ENCODE peak calls at places on chromosomes 16 and 17, in seven cellular contexts. N is Peyer's patch, D is transverse colon, W is mesendoderm, R is lung, C is lower lobe of right lung, S is GM23248. U is an unnamed sample.

GRCh38 chr17:75077072-75077489 is 10.7 kb upstream of the SLC16A5 start:
- DNase-seq in N (peak; percentile 53), D (peak; percentile 72), W (no peak), R (no peak), C (no peak), S (no peak), U (no peak)

GRCh38 chr17:80097307-80097630 is 4.1 kb upstream of the GAA start:
- DNase-seq in N (no peak), D (no peak), W (no peak), R (no peak), C (no peak), S (no peak), U (no peak)

GRCh38 chr17:44552361-44552760 is 4.9 kb upstream of the FZD2 start:
- DNase-seq in N (no peak), D (peak; percentile 58), W (no peak), R (no peak), C (peak; percentile 57), S (no peak), U (no peak)

GRCh38 chr17:61574542-61575351 is 16.3 kb downstream of the NACA2 start:
- DNase-seq in N (no peak), D (no peak), W (peak; percentile 49), R (no peak), C (no peak), S (peak; percentile 66), U (no peak)

GRCh38 chr16:87806608-87807546 is 41.1 kb upstream of the KLHDC4 start:
- DNase-seq in N (peak; percentile 76), D (peak; percentile 62), W (peak; percentile 92), R (peak; percentile 62), C (peak; percentile 55), S (peak; percentile 94), U (peak; percentile 78)

GRCh38 chr17:62690168-62690897 is 62.9 kb downstream of the MRC2 start:
- DNase-seq in N (no peak), D (no peak), W (no peak), R (no peak), C (no peak), S (no peak), U (no peak)

GRCh38 chr16:68839831-68840230 is 3.5 kb upstream of the TANGO6 start:
- DNase-seq in N (peak; percentile 2), D (no peak), W (no peak), R (no peak), C (no peak), S (no peak), U (no peak)

GRCh38 chr16:5228369-5228768 is 130.8 kb upstream of the EEF2KMT start:
- DNase-seq in N (no peak), D (no peak), W (peak; percentile 64), R (no peak), C (no peak), S (no peak), U (no peak)

GRCh38 chr17:15883617-15884111 is 61.3 kb upstream of the ADORA2B start:
- DNase-seq in N (no peak), D (no peak), W (no peak), R (no peak), C (no peak), S (peak; percentile 78), U (no peak)

GRCh38 chr17:31499771-31500554 is 108.5 kb downstream of the RAB11FIP4 start:
- DNase-seq in N (no peak), D (peak; percentile 36), W (peak; percentile 55), R (no peak), C (peak; percentile 81), S (peak; percentile 63), U (no peak)

GRCh38 chr17:38572665-38573365 is 32.9 kb downstream of the SRCIN1 start:
- DNase-seq in N (no peak), D (no peak), W (peak; percentile 91), R (no peak), C (no peak), S (peak; percentile 26), U (peak; percentile 73)

GRCh38 chr17:4978720-4979119 is 8.8 kb downstream of the CAMTA2 start:
- DNase-seq in N (no peak), D (no peak), W (no peak), R (no peak), C (no peak), S (no peak), U (no peak)

GRCh38 chr16:46650224-46650623 is 29.0 kb upstream of the SHCBP1 start:
- DNase-seq in N (no peak), D (no peak), W (peak; percentile 25), R (no peak), C (no peak), S (peak; percentile 46), U (no peak)

GRCh38 chr17:1966274-1967086 is 58.7 kb downstream of the RTN4RL1 start:
- DNase-seq in N (no peak), D (no peak), W (no peak), R (no peak), C (no peak), S (no peak), U (no peak)

GRCh38 chr17:6870841-6871240 is 39.3 kb upstream of the TEKT1 start:
- DNase-seq in N (no peak), D (no peak), W (no peak), R (no peak), C (no peak), S (no peak), U (no peak)

GRCh38 chr17:34584805-34585416 is 5.5 kb downstream of the TMEM132E start:
- DNase-seq in N (no peak), D (no peak), W (peak; percentile 66), R (no peak), C (no peak), S (peak; percentile 49), U (peak; percentile 36)

GRCh38 chr17:43645450-43645764 is 16.3 kb downstream of the MEOX1 start:
- DNase-seq in N (no peak), D (no peak), W (no peak), R (no peak), C (no peak), S (no peak), U (no peak)

GRCh38 chr17:76732734-76733617 is 4.2 kb downstream of the SRSF2 start:
- DNase-seq in N (no peak), D (no peak), W (no peak), R (no peak), C (no peak), S (peak; percentile 60), U (no peak)

GRCh38 chr17:78498848-78499247 is 78.3 kb downstream of the DNAH17 start:
- DNase-seq in N (no peak), D (no peak), W (peak; percentile 22), R (no peak), C (no peak), S (no peak), U (peak; percentile 44)

GRCh38 chr17:7004398-7005253 is 7.8 kb upstream of the RNASEK start:
- DNase-seq in N (no peak), D (no peak), W (peak; percentile 82), R (no peak), C (no peak), S (peak; percentile 74), U (no peak)

GRCh38 chr17:41540921-41541625 is 13.0 kb upstream of the KRT19 start:
- DNase-seq in N (no peak), D (no peak), W (no peak), R (no peak), C (no peak), S (peak; percentile 48), U (peak; percentile 45)
- H3K4me1 ChIP-seq in N (peaks cover 17% of the 10 kb centered on the region), D (peaks cover 13% of the 10 kb centered on the region), W (peaks cover 16% of the 10 kb centered on the region), R (no peaks in the 10 kb centered on the region), C (no peaks in the 10 kb centered on the region), S (peaks cover 11% of the 10 kb centered on the region), U (no peaks in the 10 kb centered on the region)

DNA sequence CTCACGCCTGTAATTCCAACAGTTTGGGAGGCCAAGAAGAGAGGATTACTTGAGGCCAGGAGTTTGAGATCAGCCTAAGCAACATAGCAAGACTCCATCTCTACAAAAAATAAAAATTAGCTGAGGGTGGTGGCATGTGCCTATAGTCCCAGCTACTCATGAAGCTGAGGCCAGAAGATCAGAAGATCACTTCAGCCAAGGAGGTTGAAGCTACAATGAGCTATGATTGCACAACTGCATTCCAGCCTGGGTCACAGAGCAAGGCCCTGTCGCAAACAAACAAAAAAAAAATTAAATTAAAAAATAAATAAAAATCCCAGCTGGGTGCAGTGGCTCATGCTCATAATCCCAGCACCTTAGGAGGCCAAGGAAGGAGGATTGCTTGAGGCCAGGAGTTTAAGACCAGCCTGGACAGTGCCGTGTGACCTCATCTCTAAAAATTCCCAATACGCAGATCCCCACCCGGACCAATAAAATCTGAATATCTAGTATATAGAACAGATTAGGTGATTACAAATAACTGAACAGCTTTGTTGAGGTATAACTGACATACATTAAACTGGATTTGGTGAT is 18.2 kb upstream of the ATF7IP2 start:
- DNase-seq in N (no peak), D (no peak), W (no peak), R (no peak), C (no peak), S (no peak), U (no peak)
- H3K4me3 ChIP-seq in N (no peak overlapping the region), D (no peak overlapping the region), W (no peak overlapping the region), R (no peak overlapping the region), C (no peak overlapping the region), S (no peak overlapping the region), U (no peak overlapping the region)

DNA sequence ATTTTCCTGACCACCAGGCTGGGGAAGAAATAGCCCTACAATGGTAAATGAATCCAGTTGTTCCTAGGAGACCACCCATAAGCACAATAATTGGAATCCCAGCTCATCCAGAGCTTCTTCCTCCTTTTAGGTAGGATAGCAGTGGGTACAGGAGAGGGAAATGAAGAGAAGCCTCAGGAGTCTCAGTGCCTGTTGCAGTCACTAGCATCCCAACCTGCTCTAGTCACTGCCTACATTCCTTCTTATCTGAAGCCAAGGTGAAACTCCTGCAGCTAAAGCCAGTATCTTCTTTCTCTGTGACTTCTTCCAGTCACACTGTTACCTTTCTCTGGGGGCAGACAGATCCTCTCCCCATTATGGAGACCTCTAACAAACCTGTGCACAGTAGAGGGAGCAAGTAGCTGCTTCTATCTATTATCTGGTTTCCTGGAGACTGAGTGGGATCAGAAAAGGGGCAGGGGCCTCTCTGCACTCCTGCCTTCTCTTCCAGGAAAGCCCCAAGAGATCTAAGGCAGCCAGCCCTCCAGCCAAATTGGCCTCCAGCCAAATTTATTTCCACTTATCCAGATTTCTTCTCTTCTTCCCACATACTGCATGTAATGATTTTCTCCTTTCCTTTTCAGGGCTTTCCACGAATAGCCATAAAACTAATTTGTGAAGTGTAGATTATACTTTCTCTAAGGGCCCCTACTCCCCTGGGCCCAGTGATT is 85.5 kb downstream of the SSH2 start:
- DNase-seq in N (no peak), D (no peak), W (peak; percentile 72), R (no peak), C (no peak), S (peak; percentile 4), U (no peak)
- H3K27ac ChIP-seq in N (no peak overlapping the region), D (no peak overlapping the region), W (no peak overlapping the region), R (no peak overlapping the region), C (no peak overlapping the region), S (no peak overlapping the region), U (no peak overlapping the region)

GRCh38 chr17:19250421-19251141 is 13.4 kb downstream of the EPN2 start:
- DNase-seq in N (no peak), D (no peak), W (no peak), R (no peak), C (no peak), S (peak; percentile 59), U (peak; percentile 60)

GRCh38 chr17:19247423-19247822 is 10.3 kb downstream of the EPN2 start:
- DNase-seq in N (no peak), D (no peak), W (no peak), R (no peak), C (no peak), S (no peak), U (no peak)

GRCh38 chr17:19248149-19248922 is 11.2 kb downstream of the EPN2 start:
- DNase-seq in N (no peak), D (no peak), W (peak; percentile 19), R (no peak), C (no peak), S (no peak), U (no peak)

GRCh38 chr17:19248923-19249574 is 11.9 kb downstream of the EPN2 start:
- DNase-seq in N (no peak), D (peak; percentile 27), W (no peak), R (no peak), C (no peak), S (peak; percentile 96), U (peak; percentile 85)

GRCh38 chr17:19249681-19250080 is 12.5 kb downstream of the EPN2 start:
- DNase-seq in N (no peak), D (no peak), W (no peak), R (no peak), C (no peak), S (peak; percentile 32), U (peak; percentile 50)
- H3K4me1 ChIP-seq in N (peaks cover 40% of the 10 kb centered on the region), D (peaks cover 47% of the 10 kb centered on the region), W (peaks cover 13% of the 10 kb centered on the region), R (peaks cover 32% of the 10 kb centered on the region), C (peaks cover 53% of the 10 kb centered on the region), S (peaks cover 41% of the 10 kb centered on the region), U (peaks cover 2% of the 10 kb centered on the region)

U was measured in aorta.